ENCODE peak calls at places on chromosomes 16 and 17, in ten cellular contexts. J, M, T, O, A, F, K, H, I and E are unnamed samples.

GRCh38 chr16:74472010-74472409 is 50.7 kb upstream of the CLEC18B start:
- DNase-seq in J (no peak), M (no peak), T (no peak), O (no peak), A (no peak), F (no peak), K (no peak), H (no peak), I (no peak), E (no peak)

GRCh38 chr17:37069087-37069486 is 120.3 kb downstream of the AATF start:
- DNase-seq in J (no peak), M (no peak), T (no peak), O (no peak), A (no peak), F (no peak), K (no peak), H (no peak), I (no peak), E (no peak)

GRCh38 chr16:67191410-67191994 is 453 bp upstream of the E2F4 start:
- DNase-seq in J (no peak), M (no peak), T (no peak), O (no peak), A (no peak), F (no peak), K (no peak), H (no peak), I (no peak), E (no peak)

GRCh38 chr16:12124742-12125141 is 148.2 kb downstream of the SNX29 start:
- DNase-seq in J (no peak), M (no peak), T (no peak), O (no peak), A (no peak), F (no peak), K (no peak), H (no peak), I (no peak), E (no peak)

GRCh38 chr17:37667039-37667438 is 23.8 kb upstream of the DDX52 start:
- DNase-seq in J (no peak), M (no peak), T (no peak), O (no peak), A (no peak), F (no peak), K (no peak), H (no peak), I (no peak), E (no peak)

GRCh38 chr17:42288078-42288984 is at the start of gene STAT5A:
- DNase-seq in J (peak), M (peak), T (peak), O (peak), A (peak), F (peak), K (peak), H (peak), I (no peak), E (peak)

GRCh38 chr16:17370233-17371013 is 100.3 kb downstream of the XYLT1 start:
- DNase-seq in J (no peak), M (no peak), T (peak), O (no peak), A (no peak), F (peak), K (no peak), H (no peak), I (no peak), E (no peak)

GRCh38 chr17:4215882-4216411 is 47.8 kb downstream of the ANKFY1 start:
- DNase-seq in J (no peak), M (no peak), T (no peak), O (no peak), A (no peak), F (no peak), K (no peak), H (no peak), I (no peak), E (no peak)

GRCh38 chr17:82835766-82836512 is 3.9 kb downstream of the ZNF750 start:
- DNase-seq in J (peak), M (no peak), T (no peak), O (no peak), A (peak), F (no peak), K (no peak), H (no peak), I (no peak), E (no peak)